ENCODE peak calls at places on chromosomes 11 and 22, in eight cellular contexts. One of them, this sample, is unnamed.

GRCh38 chr11:115503083-115503885 is 931 bp downstream of the CADM1 start:
- DNase-seq in stimulated activated CD8-positive, alpha-beta memory T cell treated with anti-CD3 and anti-CD28 coated beads, Interleukin-15, amount 100 ng/mL, for 1 hour: no peak
- DNase-seq in NCI-H345: peak
- DNase-seq in endothelial cell: peak
- DNase-seq in HFFc6: no peak
- DNase-seq in stimulated activated CD4-positive, alpha-beta T cell treated with anti-CD3 and anti-CD28 coated beads, Interleukin-1b, Interleukin-23, amount 100 ng/mL, for 24 hours: no peak
- DNase-seq in astrocyte of the spinal cord: peak
- DNase-seq in heart right ventricle: peak
- DNase-seq in this sample: no peak

GRCh38 chr11:32891657-32892354 is 805 bp upstream of the QSER1 start:
- DNase-seq in stimulated activated CD4-positive, alpha-beta T cell treated with anti-CD3 and anti-CD28 coated beads, Interleukin-1b, Interleukin-23, amount 100 ng/mL, for 24 hours: peak
- DNase-seq in stimulated activated CD8-positive, alpha-beta memory T cell treated with anti-CD3 and anti-CD28 coated beads, Interleukin-15, amount 100 ng/mL, for 1 hour: no peak
- DNase-seq in HFFc6: no peak
- DNase-seq in astrocyte of the spinal cord: no peak
- DNase-seq in NCI-H345: no peak
- DNase-seq in endothelial cell: no peak
- DNase-seq in heart right ventricle: no peak
- DNase-seq in this sample: no peak

GRCh38 chr11:123429851-123430735 is at the start of gene GRAMD1B:
- DNase-seq in NCI-H345: peak
- DNase-seq in HFFc6: peak
- DNase-seq in astrocyte of the spinal cord: peak
- DNase-seq in endothelial cell: peak
- DNase-seq in stimulated activated CD8-positive, alpha-beta memory T cell treated with anti-CD3 and anti-CD28 coated beads, Interleukin-15, amount 100 ng/mL, for 1 hour: peak
- DNase-seq in heart right ventricle: peak
- DNase-seq in stimulated activated CD4-positive, alpha-beta T cell treated with anti-CD3 and anti-CD28 coated beads, Interleukin-1b, Interleukin-23, amount 100 ng/mL, for 24 hours: peak
- DNase-seq in this sample: peak

GRCh38 chr22:40637181-40638150 is 947 bp upstream of the MRTFA start:
- DNase-seq in stimulated activated CD4-positive, alpha-beta T cell treated with anti-CD3 and anti-CD28 coated beads, Interleukin-1b, Interleukin-23, amount 100 ng/mL, for 24 hours: peak
- DNase-seq in HFFc6: peak
- DNase-seq in endothelial cell: no peak
- DNase-seq in NCI-H345: peak
- DNase-seq in heart right ventricle: no peak
- DNase-seq in stimulated activated CD8-positive, alpha-beta memory T cell treated with anti-CD3 and anti-CD28 coated beads, Interleukin-15, amount 100 ng/mL, for 1 hour: peak
- DNase-seq in astrocyte of the spinal cord: no peak
- DNase-seq in this sample: no peak

GRCh38 chr11:41281131-41281742 is 178.2 kb downstream of the LRRC4C start:
- DNase-seq in NCI-H345: no peak
- DNase-seq in endothelial cell: no peak
- DNase-seq in astrocyte of the spinal cord: peak
- DNase-seq in heart right ventricle: no peak
- DNase-seq in stimulated activated CD4-positive, alpha-beta T cell treated with anti-CD3 and anti-CD28 coated beads, Interleukin-1b, Interleukin-23, amount 100 ng/mL, for 24 hours: no peak
- DNase-seq in HFFc6: no peak
- DNase-seq in stimulated activated CD8-positive, alpha-beta memory T cell treated with anti-CD3 and anti-CD28 coated beads, Interleukin-15, amount 100 ng/mL, for 1 hour: no peak
- DNase-seq in this sample: peak

GRCh38 chr11:95256204-95256819 is 25.3 kb upstream of the SESN3 start:
- DNase-seq in heart right ventricle: no peak
- DNase-seq in endothelial cell: no peak
- DNase-seq in stimulated activated CD4-positive, alpha-beta T cell treated with anti-CD3 and anti-CD28 coated beads, Interleukin-1b, Interleukin-23, amount 100 ng/mL, for 24 hours: no peak
- DNase-seq in astrocyte of the spinal cord: no peak
- DNase-seq in NCI-H345: no peak
- DNase-seq in HFFc6: no peak
- DNase-seq in stimulated activated CD8-positive, alpha-beta memory T cell treated with anti-CD3 and anti-CD28 coated beads, Interleukin-15, amount 100 ng/mL, for 1 hour: no peak
- DNase-seq in this sample: no peak

GRCh38 chr22:36301384-36301828 is 48.5 kb downstream of the APOL1 start:
- DNase-seq in endothelial cell: peak
- DNase-seq in HFFc6: peak
- DNase-seq in stimulated activated CD8-positive, alpha-beta memory T cell treated with anti-CD3 and anti-CD28 coated beads, Interleukin-15, amount 100 ng/mL, for 1 hour: peak
- DNase-seq in stimulated activated CD4-positive, alpha-beta T cell treated with anti-CD3 and anti-CD28 coated beads, Interleukin-1b, Interleukin-23, amount 100 ng/mL, for 24 hours: peak
- DNase-seq in NCI-H345: peak
- DNase-seq in heart right ventricle: peak
- DNase-seq in astrocyte of the spinal cord: peak
- DNase-seq in this sample: peak

GRCh38 chr11:1163911-1164735 is 6.4 kb downstream of the MUC5AC start:
- DNase-seq in NCI-H345: no peak
- DNase-seq in HFFc6: no peak
- DNase-seq in stimulated activated CD8-positive, alpha-beta memory T cell treated with anti-CD3 and anti-CD28 coated beads, Interleukin-15, amount 100 ng/mL, for 1 hour: no peak
- DNase-seq in heart right ventricle: no peak
- DNase-seq in astrocyte of the spinal cord: no peak
- DNase-seq in stimulated activated CD4-positive, alpha-beta T cell treated with anti-CD3 and anti-CD28 coated beads, Interleukin-1b, Interleukin-23, amount 100 ng/mL, for 24 hours: no peak
- DNase-seq in endothelial cell: no peak
- DNase-seq in this sample: no peak

GRCh38 chr22:18035740-18036139 is 11.4 kb upstream of the MICAL3 start:
- DNase-seq in stimulated activated CD4-positive, alpha-beta T cell treated with anti-CD3 and anti-CD28 coated beads, Interleukin-1b, Interleukin-23, amount 100 ng/mL, for 24 hours: no peak
- DNase-seq in endothelial cell: no peak
- DNase-seq in HFFc6: no peak
- DNase-seq in heart right ventricle: no peak
- DNase-seq in astrocyte of the spinal cord: no peak
- DNase-seq in stimulated activated CD8-positive, alpha-beta memory T cell treated with anti-CD3 and anti-CD28 coated beads, Interleukin-15, amount 100 ng/mL, for 1 hour: no peak
- DNase-seq in NCI-H345: no peak
- DNase-seq in this sample: no peak

GRCh38 chr22:36469094-36469710 is 12.2 kb downstream of the TXN2 start:
- DNase-seq in stimulated activated CD4-positive, alpha-beta T cell treated with anti-CD3 and anti-CD28 coated beads, Interleukin-1b, Interleukin-23, amount 100 ng/mL, for 24 hours: no peak
- DNase-seq in stimulated activated CD8-positive, alpha-beta memory T cell treated with anti-CD3 and anti-CD28 coated beads, Interleukin-15, amount 100 ng/mL, for 1 hour: no peak
- DNase-seq in heart right ventricle: no peak
- DNase-seq in HFFc6: no peak
- DNase-seq in astrocyte of the spinal cord: peak
- DNase-seq in endothelial cell: no peak
- DNase-seq in NCI-H345: no peak
- DNase-seq in this sample: no peak

GRCh38 chr11:9462172-9462799 is 1.5 kb downstream of the ZNF143 start:
- DNase-seq in NCI-H345: no peak
- DNase-seq in HFFc6: peak
- DNase-seq in endothelial cell: no peak
- DNase-seq in astrocyte of the spinal cord: no peak
- DNase-seq in stimulated activated CD8-positive, alpha-beta memory T cell treated with anti-CD3 and anti-CD28 coated beads, Interleukin-15, amount 100 ng/mL, for 1 hour: no peak
- DNase-seq in heart right ventricle: no peak
- DNase-seq in stimulated activated CD4-positive, alpha-beta T cell treated with anti-CD3 and anti-CD28 coated beads, Interleukin-1b, Interleukin-23, amount 100 ng/mL, for 24 hours: no peak
- DNase-seq in this sample: no peak

GRCh38 chr11:109547356-109548027 is 125.5 kb downstream of the C11orf87 start:
- DNase-seq in astrocyte of the spinal cord: peak
- DNase-seq in endothelial cell: no peak
- DNase-seq in NCI-H345: no peak
- DNase-seq in heart right ventricle: no peak
- DNase-seq in stimulated activated CD8-positive, alpha-beta memory T cell treated with anti-CD3 and anti-CD28 coated beads, Interleukin-15, amount 100 ng/mL, for 1 hour: no peak
- DNase-seq in HFFc6: peak
- DNase-seq in stimulated activated CD4-positive, alpha-beta T cell treated with anti-CD3 and anti-CD28 coated beads, Interleukin-1b, Interleukin-23, amount 100 ng/mL, for 24 hours: no peak
- DNase-seq in this sample: peak

GRCh38 chr11:109939176-109939810 is 153.9 kb upstream of the ZC3H12C start:
- DNase-seq in endothelial cell: peak
- DNase-seq in NCI-H345: peak
- DNase-seq in astrocyte of the spinal cord: peak
- DNase-seq in heart right ventricle: no peak
- DNase-seq in stimulated activated CD8-positive, alpha-beta memory T cell treated with anti-CD3 and anti-CD28 coated beads, Interleukin-15, amount 100 ng/mL, for 1 hour: no peak
- DNase-seq in stimulated activated CD4-positive, alpha-beta T cell treated with anti-CD3 and anti-CD28 coated beads, Interleukin-1b, Interleukin-23, amount 100 ng/mL, for 24 hours: no peak
- DNase-seq in HFFc6: peak
- DNase-seq in this sample: peak

GRCh38 chr11:95149659-95150294 is 60.1 kb downstream of the ENDOD1 start:
- DNase-seq in HFFc6: no peak
- DNase-seq in stimulated activated CD8-positive, alpha-beta memory T cell treated with anti-CD3 and anti-CD28 coated beads, Interleukin-15, amount 100 ng/mL, for 1 hour: no peak
- DNase-seq in heart right ventricle: peak
- DNase-seq in astrocyte of the spinal cord: peak
- DNase-seq in stimulated activated CD4-positive, alpha-beta T cell treated with anti-CD3 and anti-CD28 coated beads, Interleukin-1b, Interleukin-23, amount 100 ng/mL, for 24 hours: no peak
- DNase-seq in endothelial cell: peak
- DNase-seq in NCI-H345: no peak
- DNase-seq in this sample: no peak

GRCh38 chr11:63667993-63668392 is 3.2 kb downstream of the ATL3 start:
- DNase-seq in astrocyte of the spinal cord: peak
- DNase-seq in stimulated activated CD4-positive, alpha-beta T cell treated with anti-CD3 and anti-CD28 coated beads, Interleukin-1b, Interleukin-23, amount 100 ng/mL, for 24 hours: no peak
- DNase-seq in HFFc6: peak
- DNase-seq in heart right ventricle: no peak
- DNase-seq in stimulated activated CD8-positive, alpha-beta memory T cell treated with anti-CD3 and anti-CD28 coated beads, Interleukin-15, amount 100 ng/mL, for 1 hour: no peak
- DNase-seq in endothelial cell: no peak
- DNase-seq in NCI-H345: no peak
- DNase-seq in this sample: peak

This sample was measured in astrocyte of the cerebellum.